ENCODE peak calls at places on chromosomes 16 and 17, in eight cellular contexts. V is T-helper 17 cell; B is stimulated activated CD8-positive, alpha-beta memory T cell treated with anti-CD3 and anti-CD28 coated beads, Interleukin-7, amount 100 ng/mL, for 48 hours; S is epithelial cell of proximal tubule; W is astrocyte of the cerebellum; M is cerebellar cortex; Z is fibroblast of lung; K is H9. D is an unnamed sample.

GRCh38 chr16:15604460-15605390 is 38.2 kb downstream of the MARF1 start:
- DNase-seq in V (no peak), B (no peak), S (no peak), W (no peak), M (peak; percentile 40), Z (peak; percentile 47), K (no peak), D (no peak)

GRCh38 chr16:13307255-13307654 is 405.9 kb downstream of the SHISA9 start:
- DNase-seq in V (no peak), B (no peak), S (peak; percentile 97), W (peak; percentile 99), M (no peak), Z (peak; percentile 96), K (no peak), D (peak; percentile 99)

GRCh38 chr16:72939247-72939646 is 108.7 kb downstream of the ZFHX3 start:
- DNase-seq in V (no peak), B (no peak), S (no peak), W (no peak), M (no peak), Z (peak; percentile 42), K (no peak), D (no peak)

GRCh38 chr17:75457047-75457654 is 716 bp downstream of the TMEM94 start:
- DNase-seq in V (no peak), B (no peak), S (no peak), W (no peak), M (peak; percentile 69), Z (peak; percentile 69), K (peak; percentile 87), D (no peak)

GRCh38 chr16:17404903-17405691 is 65.7 kb downstream of the XYLT1 start:
- DNase-seq in V (no peak), B (no peak), S (no peak), W (peak; percentile 62), M (peak; percentile 25), Z (peak; percentile 88), K (no peak), D (no peak)

GRCh38 chr16:2475413-2476344 is 752 bp downstream of the TBC1D24 start:
- DNase-seq in V (no peak), B (no peak), S (no peak), W (no peak), M (no peak), Z (no peak), K (peak; percentile 56), D (no peak)

GRCh38 chr16:24850289-24850931 is 4.6 kb downstream of the SLC5A11 start:
- DNase-seq in V (no peak), B (no peak), S (no peak), W (peak; percentile 18), M (no peak), Z (peak; percentile 78), K (no peak), D (no peak)

GRCh38 chr16:85878875-85879274 is 20.1 kb upstream of the IRF8 start:
- DNase-seq in V (no peak), B (no peak), S (peak; percentile 97), W (no peak), M (no peak), Z (peak; percentile 69), K (peak; percentile 28), D (peak; percentile 75)

GRCh38 chr17:77429985-77430752 is 289.4 kb downstream of the SEC14L1 start:
- DNase-seq in V (peak; percentile 67), B (no peak), S (peak; percentile 93), W (peak; percentile 86), M (peak; percentile 86), Z (peak; percentile 99), K (peak; percentile 98), D (peak; percentile 92)

GRCh38 chr17:79087428-79088143 is 13.0 kb downstream of the ENGASE start:
- DNase-seq in V (peak; percentile 55), B (peak; percentile 17), S (no peak), W (peak; percentile 16), M (peak; percentile 90), Z (peak; percentile 9), K (peak; percentile 85), D (no peak)

GRCh38 chr17:66192378-66192687 is 400 bp upstream of the CEP112 start:
- DNase-seq in V (no peak), B (no peak), S (no peak), W (no peak), M (no peak), Z (no peak), K (no peak), D (no peak)

GRCh38 chr16:3171855-3172593 is 16.0 kb upstream of the OR1F1 start:
- DNase-seq in V (no peak), B (peak; percentile 49), S (no peak), W (no peak), M (peak; percentile 70), Z (peak; percentile 72), K (peak; percentile 87), D (no peak)

GRCh38 chr17:55273579-55274370 is 9.0 kb downstream of the HLF start:
- DNase-seq in V (no peak), B (no peak), S (peak; percentile 74), W (no peak), M (peak; percentile 98), Z (no peak), K (no peak), D (peak; percentile 48)

GRCh38 chr16:85564277-85565051 is 48.7 kb upstream of the GSE1 start:
- DNase-seq in V (no peak), B (no peak), S (no peak), W (no peak), M (no peak), Z (no peak), K (no peak), D (no peak)

GRCh38 chr17:66633322-66633965 is 201.5 kb upstream of the CACNG5 start:
- DNase-seq in V (no peak), B (peak; percentile 18), S (no peak), W (no peak), M (no peak), Z (peak; percentile 58), K (no peak), D (no peak)

GRCh38 chr16:63613701-63614100 is 1508.2 kb downstream of the CDH11 start:
- DNase-seq in V (no peak), B (no peak), S (peak; percentile 26), W (peak; percentile 27), M (no peak), Z (peak; percentile 54), K (no peak), D (peak; percentile 47)

GRCh38 chr16:26344976-26345375 is 653.2 kb downstream of the HS3ST4 start:
- DNase-seq in V (no peak), B (no peak), S (no peak), W (no peak), M (peak; percentile 85), Z (no peak), K (no peak), D (no peak)

GRCh38 chr16:79286646-79287423 is 313.7 kb downstream of the MAF start:
- DNase-seq in V (peak; percentile 20), B (no peak), S (no peak), W (no peak), M (peak; percentile 28), Z (no peak), K (peak; percentile 43), D (no peak)

GRCh38 chr17:77501101-77501566 is 360.4 kb downstream of the SEC14L1 start:
- DNase-seq in V (no peak), B (no peak), S (no peak), W (no peak), M (no peak), Z (no peak), K (no peak), D (no peak)

GRCh38 chr16:2162676-2163118 is 7.1 kb downstream of the TRAF7 start:
- DNase-seq in V (no peak), B (no peak), S (no peak), W (no peak), M (no peak), Z (no peak), K (no peak), D (no peak)

GRCh38 chr16:49493836-49494235 is 120.2 kb downstream of the C16orf78 start:
- DNase-seq in V (no peak), B (no peak), S (no peak), W (no peak), M (no peak), Z (no peak), K (no peak), D (no peak)

GRCh38 chr17:6831662-6832263 is at the start of gene TEKT1:
- DNase-seq in V (peak; percentile 25), B (no peak), S (peak; percentile 18), W (peak; percentile 29), M (peak; percentile 7), Z (peak; percentile 55), K (peak; percentile 98), D (peak; percentile 43)

GRCh38 chr17:83173997-83174858 is 94.8 kb downstream of the METRNL start:
- DNase-seq in V (no peak), B (no peak), S (no peak), W (no peak), M (no peak), Z (no peak), K (peak; percentile 29), D (no peak)

GRCh38 chr17:73770115-73770848 is 126.0 kb upstream of the SDK2 start:
- DNase-seq in V (no peak), B (no peak), S (peak; percentile 15), W (peak; percentile 59), M (peak; percentile 41), Z (peak; percentile 84), K (no peak), D (peak; percentile 34)

GRCh38 chr16:77514500-77515225 is 79.8 kb upstream of the ADAMTS18 start:
- DNase-seq in V (no peak), B (no peak), S (no peak), W (no peak), M (peak; percentile 6), Z (no peak), K (no peak), D (no peak)